ENCODE peak calls at places on chromosomes 11 and 22, in ten cellular contexts. B is Panc1; V is left lung; M is SW 1271; U is naive thymus-derived CD8-positive, alpha-beta T cell; I is GM04504; D is cardiac fibroblast; C is posterior cingulate gyrus; Q is nephron progenitor cell; L is stimulated activated CD4-positive, alpha-beta T cell treated with anti-CD3 and anti-CD28 coated beads, Interleukin-2, amount 100 ng/mL, for 48 hours. O is an unnamed sample.

GRCh38 chr11:17386331-17387084 is 2.0 kb downstream of the KCNJ11 start:
- DNase-seq in B (no peak), Q (peak), C (peak), D (peak), V (peak), U (peak), L (peak), M (no peak), I (no peak), O (no peak)

GRCh38 chr22:37053310-37054077 is 2.0 kb downstream of the KCTD17 start:
- DNase-seq in M (no peak), Q (no peak), I (no peak), L (no peak), V (no peak), D (peak), C (peak), B (no peak), U (no peak), O (no peak)

GRCh38 chr22:47033648-47034000 is 271.2 kb downstream of the TBC1D22A start:
- DNase-seq in I (no peak), U (no peak), C (peak), M (no peak), V (peak), L (no peak), B (no peak), D (no peak), Q (no peak), O (no peak)

GRCh38 chr22:37021710-37022482 is 2.4 kb downstream of the MPST start:
- DNase-seq in V (no peak), M (no peak), I (no peak), C (peak), B (peak), L (peak), Q (peak), U (peak), D (peak), O (no peak)

GRCh38 chr11:72982286-72982685 is 159.8 kb downstream of the FCHSD2 start:
- DNase-seq in L (no peak), Q (no peak), D (no peak), I (no peak), C (no peak), U (no peak), V (no peak), B (no peak), M (no peak), O (no peak)

GRCh38 chr11:46160100-46160499 is 38.8 kb upstream of the PHF21A start:
- DNase-seq in C (no peak), D (no peak), V (no peak), Q (no peak), I (no peak), M (no peak), L (no peak), B (no peak), U (no peak), O (no peak)

GRCh38 chr22:47618180-47618579 is 855.7 kb downstream of the TBC1D22A start:
- DNase-seq in C (no peak), V (no peak), U (no peak), I (no peak), M (no peak), Q (peak), L (no peak), B (no peak), D (no peak), O (no peak)

GRCh38 chr11:70135142-70136132 is 57.3 kb downstream of the ANO1 start:
- DNase-seq in D (peak), C (no peak), L (no peak), Q (no peak), V (no peak), I (no peak), B (no peak), U (no peak), M (no peak), O (no peak)

GRCh38 chr11:122637538-122637937 is 18.0 kb upstream of the UBASH3B start:
- DNase-seq in B (no peak), V (no peak), I (no peak), U (peak), L (no peak), M (no peak), D (no peak), C (no peak), Q (no peak), O (no peak)

GRCh38 chr22:47600791-47601400 is 838.4 kb downstream of the TBC1D22A start:
- DNase-seq in V (no peak), M (no peak), I (no peak), U (no peak), Q (no peak), B (no peak), C (no peak), L (no peak), D (no peak), O (no peak)

GRCh38 chr22:39996732-39997131 is 2.0 kb downstream of the FAM83F start:
- DNase-seq in I (no peak), Q (no peak), U (no peak), B (no peak), L (no peak), M (no peak), C (no peak), D (no peak), V (no peak), O (no peak)

O was measured in pulmonary artery endothelial cell.